ENCODE peak calls at places on chromosomes 11 and 22, in ten cellular contexts. One of them, this sample, is unnamed.

GRCh38 chr22:32401486-32401885 is 10.6 kb downstream of the RTCB start:
- DNase-seq in heart left ventricle: no peak
- DNase-seq in tibial nerve: no peak
- DNase-seq in body of pancreas: no peak
- DNase-seq in K562: no peak
- DNase-seq in IMR-90: no peak
- DNase-seq in esophagus squamous epithelium: no peak
- DNase-seq in HCT116: no peak
- DNase-seq in right lobe of liver: no peak
- DNase-seq in suprapubic skin: no peak
- DNase-seq in this sample: no peak

GRCh38 chr22:39518996-39519680 is 1.2 kb upstream of the ATF4 start:
- DNase-seq in heart left ventricle: no peak
- DNase-seq in tibial nerve: no peak
- DNase-seq in body of pancreas: no peak
- DNase-seq in K562: no peak
- DNase-seq in IMR-90: peak; percentile 48
- DNase-seq in esophagus squamous epithelium: no peak
- DNase-seq in HCT116: no peak
- DNase-seq in right lobe of liver: peak; percentile 3
- DNase-seq in suprapubic skin: no peak
- DNase-seq in this sample: no peak

GRCh38 chr11:14906614-14907392 is 14.8 kb upstream of the CYP2R1 start:
- DNase-seq in heart left ventricle: no peak
- DNase-seq in tibial nerve: no peak
- DNase-seq in body of pancreas: peak; percentile 6
- DNase-seq in K562: no peak
- DNase-seq in IMR-90: no peak
- DNase-seq in esophagus squamous epithelium: no peak
- DNase-seq in HCT116: no peak
- DNase-seq in right lobe of liver: no peak
- DNase-seq in suprapubic skin: no peak
- DNase-seq in this sample: no peak

GRCh38 chr11:65851083-65851579 is 6.8 kb downstream of the CFL1 start:
- DNase-seq in heart left ventricle: no peak
- DNase-seq in tibial nerve: no peak
- DNase-seq in body of pancreas: no peak
- DNase-seq in K562: peak; percentile 67
- DNase-seq in IMR-90: no peak
- DNase-seq in esophagus squamous epithelium: no peak
- DNase-seq in HCT116: no peak
- DNase-seq in right lobe of liver: no peak
- DNase-seq in suprapubic skin: no peak
- DNase-seq in this sample: no peak

GRCh38 chr11:62054484-62055121 is 69.2 kb upstream of the INCENP start:
- DNase-seq in heart left ventricle: no peak
- DNase-seq in tibial nerve: no peak
- DNase-seq in body of pancreas: peak; percentile 64
- DNase-seq in K562: no peak
- DNase-seq in IMR-90: peak; percentile 34
- DNase-seq in esophagus squamous epithelium: no peak
- DNase-seq in HCT116: peak; percentile 87
- DNase-seq in right lobe of liver: no peak
- DNase-seq in suprapubic skin: no peak
- DNase-seq in this sample: no peak

GRCh38 chr11:70252844-70253243 is 17.6 kb upstream of the PPFIA1 start:
- DNase-seq in heart left ventricle: no peak
- DNase-seq in tibial nerve: no peak
- DNase-seq in body of pancreas: no peak
- DNase-seq in K562: no peak
- DNase-seq in IMR-90: no peak
- DNase-seq in esophagus squamous epithelium: no peak
- DNase-seq in HCT116: no peak
- DNase-seq in right lobe of liver: no peak
- DNase-seq in suprapubic skin: no peak
- DNase-seq in this sample: no peak

GRCh38 chr11:115361025-115361424 is 143.2 kb downstream of the CADM1 start:
- DNase-seq in heart left ventricle: no peak
- DNase-seq in tibial nerve: no peak
- DNase-seq in body of pancreas: no peak
- DNase-seq in K562: no peak
- DNase-seq in IMR-90: no peak
- DNase-seq in esophagus squamous epithelium: no peak
- DNase-seq in HCT116: no peak
- DNase-seq in right lobe of liver: no peak
- DNase-seq in suprapubic skin: no peak
- DNase-seq in this sample: no peak

GRCh38 chr22:24101966-24102365 is 79.3 kb upstream of the SUSD2 start:
- DNase-seq in heart left ventricle: peak; percentile 52
- DNase-seq in tibial nerve: no peak
- DNase-seq in body of pancreas: no peak
- DNase-seq in K562: no peak
- DNase-seq in IMR-90: no peak
- DNase-seq in esophagus squamous epithelium: no peak
- DNase-seq in HCT116: no peak
- DNase-seq in right lobe of liver: peak; percentile 29
- DNase-seq in suprapubic skin: peak; percentile 50
- DNase-seq in this sample: no peak

GRCh38 chr11:127420139-127420538 is 419.6 kb upstream of the KIRREL3 start:
- DNase-seq in heart left ventricle: no peak
- DNase-seq in tibial nerve: no peak
- DNase-seq in body of pancreas: no peak
- DNase-seq in K562: no peak
- DNase-seq in IMR-90: no peak
- DNase-seq in esophagus squamous epithelium: no peak
- DNase-seq in HCT116: no peak
- DNase-seq in right lobe of liver: no peak
- DNase-seq in suprapubic skin: no peak
- DNase-seq in this sample: no peak

GRCh38 chr11:64283092-64283491 is 1.4 kb downstream of the BAD start:
- DNase-seq in heart left ventricle: no peak
- DNase-seq in tibial nerve: no peak
- DNase-seq in body of pancreas: no peak
- DNase-seq in K562: no peak
- DNase-seq in IMR-90: no peak
- DNase-seq in esophagus squamous epithelium: no peak
- DNase-seq in HCT116: no peak
- DNase-seq in right lobe of liver: no peak
- DNase-seq in suprapubic skin: no peak
- DNase-seq in this sample: no peak

GRCh38 chr11:131099013-131099412 is 182.7 kb upstream of the SNX19 start:
- DNase-seq in heart left ventricle: no peak
- DNase-seq in tibial nerve: no peak
- DNase-seq in body of pancreas: no peak
- DNase-seq in K562: no peak
- DNase-seq in IMR-90: peak; percentile 77
- DNase-seq in esophagus squamous epithelium: no peak
- DNase-seq in HCT116: no peak
- DNase-seq in right lobe of liver: no peak
- DNase-seq in suprapubic skin: no peak
- DNase-seq in this sample: no peak

GRCh38 chr11:130162733-130163132 is 3.2 kb downstream of the ST14 start:
- DNase-seq in heart left ventricle: no peak
- DNase-seq in tibial nerve: no peak
- DNase-seq in body of pancreas: no peak
- DNase-seq in K562: no peak
- DNase-seq in IMR-90: no peak
- DNase-seq in esophagus squamous epithelium: no peak
- DNase-seq in HCT116: no peak
- DNase-seq in right lobe of liver: no peak
- DNase-seq in suprapubic skin: no peak
- DNase-seq in this sample: no peak

GRCh38 chr11:132770802-132771545 is 761.3 kb downstream of the OPCML start:
- DNase-seq in heart left ventricle: no peak
- DNase-seq in tibial nerve: no peak
- DNase-seq in body of pancreas: no peak
- DNase-seq in K562: no peak
- DNase-seq in IMR-90: no peak
- DNase-seq in esophagus squamous epithelium: no peak
- DNase-seq in HCT116: no peak
- DNase-seq in right lobe of liver: no peak
- DNase-seq in suprapubic skin: no peak
- DNase-seq in this sample: no peak

GRCh38 chr11:33065445-33066178 is 26.2 kb downstream of the TCP11L1 start:
- DNase-seq in heart left ventricle: peak; percentile 50
- DNase-seq in tibial nerve: peak; percentile 48
- DNase-seq in body of pancreas: peak; percentile 77
- DNase-seq in K562: peak; percentile 64
- DNase-seq in IMR-90: peak; percentile 64
- DNase-seq in esophagus squamous epithelium: no peak
- DNase-seq in HCT116: peak; percentile 28
- DNase-seq in right lobe of liver: peak; percentile 83
- DNase-seq in suprapubic skin: peak; percentile 82
- DNase-seq in this sample: peak; percentile 37

DNA sequence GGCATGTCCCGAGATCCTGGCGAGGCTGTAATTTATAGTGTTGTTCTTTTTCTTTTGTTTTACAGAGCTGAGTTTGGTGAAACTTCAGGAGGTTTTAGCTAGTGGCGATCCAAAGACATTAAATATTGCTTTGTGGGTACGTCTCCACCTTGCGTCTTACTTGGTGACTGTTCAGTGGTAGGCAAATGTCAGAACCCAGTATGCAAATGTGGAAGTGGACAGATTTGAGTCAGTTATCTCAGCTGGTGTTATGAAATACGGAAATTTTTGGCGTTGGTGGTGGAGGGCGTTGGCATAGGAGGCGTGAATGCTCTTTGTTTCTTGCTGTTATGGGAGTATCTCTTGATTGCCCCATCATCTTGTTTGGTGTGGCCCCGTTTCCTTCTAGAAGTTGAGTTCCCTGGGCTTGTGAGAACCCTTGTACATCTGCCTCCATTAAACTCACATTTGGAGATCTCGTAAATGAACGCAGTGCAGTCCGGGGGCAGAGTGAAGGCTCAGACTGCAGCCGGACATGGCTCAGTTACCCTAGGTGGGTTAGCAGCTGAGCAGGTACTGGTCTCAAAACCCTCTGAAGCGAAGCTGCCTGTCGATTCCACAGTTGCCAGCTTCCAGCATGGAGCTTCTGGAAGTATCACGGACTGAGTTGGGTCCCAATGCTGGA is 39.9 kb downstream of the PTPRJ start:
- DNase-seq in heart left ventricle: no peak
- DNase-seq in tibial nerve: no peak
- DNase-seq in body of pancreas: no peak
- DNase-seq in K562: no peak
- DNase-seq in IMR-90: no peak
- DNase-seq in esophagus squamous epithelium: no peak
- DNase-seq in HCT116: no peak
- DNase-seq in right lobe of liver: no peak
- DNase-seq in suprapubic skin: no peak
- DNase-seq in this sample: no peak
- TF ChIP-seq POLR2A in heart left ventricle: no peak
- TF ChIP-seq POLR2A in tibial nerve: no peak
- TF ChIP-seq POLR2A in body of pancreas: no peak
- TF ChIP-seq POLR2A in K562: no peak
- TF ChIP-seq POLR2A in IMR-90: no peak
- TF ChIP-seq POLR2A in esophagus squamous epithelium: no peak
- TF ChIP-seq POLR2A in HCT116: no peak
- TF ChIP-seq POLR2A in right lobe of liver: no peak
- TF ChIP-seq POLR2A in suprapubic skin: no peak
- TF ChIP-seq POLR2A in this sample: no peak

GRCh38 chr11:77634724-77635123 is 2.9 kb downstream of the CLNS1A start:
- DNase-seq in heart left ventricle: no peak
- DNase-seq in tibial nerve: no peak
- DNase-seq in body of pancreas: no peak
- DNase-seq in K562: no peak
- DNase-seq in IMR-90: no peak
- DNase-seq in esophagus squamous epithelium: no peak
- DNase-seq in HCT116: no peak
- DNase-seq in right lobe of liver: no peak
- DNase-seq in suprapubic skin: no peak
- DNase-seq in this sample: no peak
- TF ChIP-seq POLR2A in heart left ventricle: no peak
- TF ChIP-seq POLR2A in tibial nerve: no peak
- TF ChIP-seq POLR2A in body of pancreas: no peak
- TF ChIP-seq POLR2A in K562: no peak
- TF ChIP-seq POLR2A in IMR-90: no peak
- TF ChIP-seq POLR2A in esophagus squamous epithelium: no peak
- TF ChIP-seq POLR2A in HCT116: no peak
- TF ChIP-seq POLR2A in right lobe of liver: no peak
- TF ChIP-seq POLR2A in suprapubic skin: no peak
- TF ChIP-seq POLR2A in this sample: no peak

GRCh38 chr11:57349491-57350274 is 11.5 kb downstream of the P2RX3 start:
- DNase-seq in heart left ventricle: peak; percentile 65
- DNase-seq in tibial nerve: peak; percentile 74
- DNase-seq in body of pancreas: peak; percentile 71
- DNase-seq in K562: peak; percentile 87
- DNase-seq in IMR-90: peak; percentile 33
- DNase-seq in esophagus squamous epithelium: no peak
- DNase-seq in HCT116: peak; percentile 26
- DNase-seq in right lobe of liver: peak; percentile 79
- DNase-seq in suprapubic skin: peak; percentile 86
- DNase-seq in this sample: peak; percentile 81
- TF ChIP-seq POLR2A in heart left ventricle: no peak
- TF ChIP-seq POLR2A in tibial nerve: no peak
- TF ChIP-seq POLR2A in body of pancreas: no peak
- TF ChIP-seq POLR2A in K562: no peak
- TF ChIP-seq POLR2A in IMR-90: no peak
- TF ChIP-seq POLR2A in esophagus squamous epithelium: no peak
- TF ChIP-seq POLR2A in HCT116: no peak
- TF ChIP-seq POLR2A in right lobe of liver: no peak
- TF ChIP-seq POLR2A in suprapubic skin: no peak
- TF ChIP-seq POLR2A in this sample: no peak

DNA sequence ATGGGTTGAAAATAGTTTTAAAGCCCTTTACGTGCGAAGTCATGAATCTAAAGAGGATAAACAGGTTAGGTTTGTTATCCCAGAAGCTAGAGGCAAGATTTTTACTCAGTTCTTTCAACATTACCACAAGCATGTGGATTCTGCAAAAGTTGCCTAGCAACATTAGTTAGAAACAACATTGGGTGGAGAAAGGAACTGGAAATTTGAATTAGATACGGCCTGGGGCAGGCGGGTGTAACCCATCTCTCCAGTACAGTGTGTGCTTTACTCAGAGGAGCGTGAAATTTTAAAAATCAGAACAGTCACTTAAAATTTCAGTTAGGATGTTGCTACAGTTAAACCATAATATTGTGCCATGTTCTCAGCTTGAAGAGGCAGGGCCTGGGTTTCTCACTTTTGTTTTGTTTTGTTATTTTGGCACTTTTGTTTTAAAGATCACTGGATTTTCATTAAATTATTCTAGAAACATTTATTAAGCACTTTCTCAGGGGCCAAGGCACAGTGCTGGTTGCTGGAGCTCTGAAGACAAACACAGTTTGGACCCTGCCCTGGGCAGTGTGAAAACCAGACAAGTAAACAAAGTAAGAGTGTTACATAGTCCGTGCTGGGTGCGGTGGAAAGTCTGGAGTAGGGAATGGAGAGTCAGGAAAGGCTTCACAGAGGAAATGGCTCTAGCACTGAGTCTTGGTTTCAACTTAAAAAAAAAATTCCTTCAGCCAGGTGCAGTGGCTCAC is 4.4 kb upstream of the WEE1 start:
- DNase-seq in heart left ventricle: peak; percentile 46
- DNase-seq in tibial nerve: peak; percentile 61
- DNase-seq in body of pancreas: peak; percentile 89
- DNase-seq in K562: no peak
- DNase-seq in IMR-90: peak; percentile 89
- DNase-seq in esophagus squamous epithelium: no peak
- DNase-seq in HCT116: peak; percentile 59
- DNase-seq in right lobe of liver: peak; percentile 85
- DNase-seq in suprapubic skin: no peak
- DNase-seq in this sample: peak; percentile 38
- TF ChIP-seq POLR2A in heart left ventricle: peak; percentile 61
- TF ChIP-seq POLR2A in tibial nerve: no peak
- TF ChIP-seq POLR2A in body of pancreas: peak; percentile 81
- TF ChIP-seq POLR2A in K562: no peak
- TF ChIP-seq POLR2A in IMR-90: peak; percentile 86
- TF ChIP-seq POLR2A in esophagus squamous epithelium: peak; percentile 48
- TF ChIP-seq POLR2A in HCT116: no peak
- TF ChIP-seq POLR2A in right lobe of liver: peak; percentile 90
- TF ChIP-seq POLR2A in suprapubic skin: no peak
- TF ChIP-seq POLR2A in this sample: no peak

GRCh38 chr22:42959472-42960145 is 55.3 kb downstream of the PACSIN2 start:
- DNase-seq in heart left ventricle: peak; percentile 72
- DNase-seq in tibial nerve: peak; percentile 60
- DNase-seq in body of pancreas: peak; percentile 87
- DNase-seq in K562: peak; percentile 40
- DNase-seq in IMR-90: peak; percentile 88
- DNase-seq in esophagus squamous epithelium: no peak
- DNase-seq in HCT116: no peak
- DNase-seq in right lobe of liver: peak; percentile 77
- DNase-seq in suprapubic skin: peak; percentile 60
- DNase-seq in this sample: no peak
- TF ChIP-seq POLR2A in heart left ventricle: peak; percentile 31
- TF ChIP-seq POLR2A in tibial nerve: no peak
- TF ChIP-seq POLR2A in body of pancreas: peak; percentile 57
- TF ChIP-seq POLR2A in K562: peak; percentile 68
- TF ChIP-seq POLR2A in IMR-90: peak; percentile 70
- TF ChIP-seq POLR2A in esophagus squamous epithelium: no peak
- TF ChIP-seq POLR2A in HCT116: no peak
- TF ChIP-seq POLR2A in right lobe of liver: peak; percentile 89
- TF ChIP-seq POLR2A in suprapubic skin: no peak
- TF ChIP-seq POLR2A in this sample: no peak

This sample was measured in H54.